ENCODE peak calls at places on chromosomes 1 and 21, in four cellular contexts. R, G, D and E are unnamed samples.

GRCh38 chr1:71668059-71668458 is 587.2 kb upstream of the ZRANB2 start:
- DNase-seq in R (no peak), G (no peak), D (no peak), E (peak)

GRCh38 chr21:45154511-45155508 is 80.4 kb downstream of the ADARB1 start:
- DNase-seq in R (no peak), G (peak), D (no peak), E (no peak)

GRCh38 chr21:14773777-14774345 is 227.7 kb upstream of the SAMSN1 start:
- DNase-seq in R (no peak), G (peak), D (no peak), E (no peak)

GRCh38 chr1:3324704-3325535 is 129.5 kb upstream of the ARHGEF16 start:
- DNase-seq in R (no peak), G (no peak), D (no peak), E (no peak)

GRCh38 chr1:110477041-110477440 is 26.1 kb downstream of the PROK1 start:
- DNase-seq in R (no peak), G (peak), D (no peak), E (no peak)

GRCh38 chr1:219908170-219908569 is 20.2 kb downstream of the SLC30A10 start:
- DNase-seq in R (no peak), G (no peak), D (no peak), E (no peak)

GRCh38 chr21:46081022-46081861 is 16.7 kb upstream of the COL6A2 start:
- DNase-seq in R (peak), G (peak), D (no peak), E (no peak)

GRCh38 chr1:19488136-19488535 is 2.8 kb upstream of the CAPZB start:
- DNase-seq in R (no peak), G (no peak), D (no peak), E (no peak)

GRCh38 chr1:214709241-214709640 is 106.2 kb downstream of the CENPF start:
- DNase-seq in R (no peak), G (no peak), D (no peak), E (no peak)

GRCh38 chr1:199041173-199041914 is 402.5 kb downstream of the PTPRC start:
- DNase-seq in R (no peak), G (no peak), D (no peak), E (no peak)

GRCh38 chr1:89590341-89591080 is 42.4 kb upstream of the LRRC8C start:
- DNase-seq in R (no peak), G (no peak), D (no peak), E (no peak)

GRCh38 chr1:205543351-205544305 is 39.2 kb downstream of the CDK18 start:
- DNase-seq in R (peak), G (peak), D (peak), E (peak)

GRCh38 chr1:218558411-218558810 is 213.3 kb downstream of the TGFB2 start:
- DNase-seq in R (no peak), G (no peak), D (no peak), E (no peak)

GRCh38 chr1:165748550-165748949 is 20.1 kb downstream of the TMCO1 start:
- DNase-seq in R (no peak), G (no peak), D (no peak), E (no peak)

GRCh38 chr1:17167041-17167782 is 37.7 kb upstream of the PADI1 start:
- DNase-seq in R (no peak), G (peak), D (no peak), E (no peak)

GRCh38 chr1:199083680-199084079 is 444.8 kb downstream of the PTPRC start:
- DNase-seq in R (no peak), G (peak), D (no peak), E (no peak)

GRCh38 chr21:42609806-42610205 is 43.6 kb upstream of the PDE9A start:
- DNase-seq in R (peak), G (no peak), D (no peak), E (no peak)

GRCh38 chr1:181088079-181089016 is at the start of gene IER5:
- DNase-seq in R (peak), G (peak), D (peak), E (peak)

GRCh38 chr1:6260961-6261614 is at the start of gene GPR153:
- DNase-seq in R (peak), G (peak), D (peak), E (no peak)